ENCODE peak calls at places on chromosome 15, in ten cellular contexts. One of them, this sample, is unnamed.

GRCh38 chr15:57509121-57509520 is 82.6 kb upstream of the MYZAP start:
- DNase-seq in epithelial cell of esophagus: no peak
- DNase-seq in fibroblast of mammary gland: no peak
- DNase-seq in OCI-LY7: no peak
- DNase-seq in mesothelial cell of epicardium: no peak
- DNase-seq in Caco-2: no peak
- DNase-seq in body of pancreas: no peak
- DNase-seq in transverse colon: no peak
- DNase-seq in psoas muscle: no peak
- DNase-seq in cardiac fibroblast: no peak
- DNase-seq in this sample: no peak

GRCh38 chr15:75202251-75203016 is 752 bp downstream of the C15orf39 start:
- DNase-seq in epithelial cell of esophagus: peak; percentile 66
- DNase-seq in fibroblast of mammary gland: peak; percentile 74
- DNase-seq in OCI-LY7: peak; percentile 93
- DNase-seq in mesothelial cell of epicardium: peak; percentile 70
- DNase-seq in Caco-2: peak; percentile 73
- DNase-seq in body of pancreas: peak; percentile 89
- DNase-seq in transverse colon: peak; percentile 89
- DNase-seq in psoas muscle: peak; percentile 81
- DNase-seq in cardiac fibroblast: peak; percentile 75
- DNase-seq in this sample: peak; percentile 68

GRCh38 chr15:74464216-74464615 is 3.3 kb upstream of the UBL7 start:
- DNase-seq in epithelial cell of esophagus: no peak
- DNase-seq in fibroblast of mammary gland: no peak
- DNase-seq in OCI-LY7: peak; percentile 38
- DNase-seq in mesothelial cell of epicardium: no peak
- DNase-seq in Caco-2: no peak
- DNase-seq in body of pancreas: peak; percentile 7
- DNase-seq in transverse colon: no peak
- DNase-seq in psoas muscle: no peak
- DNase-seq in cardiac fibroblast: no peak
- DNase-seq in this sample: no peak

GRCh38 chr15:60582370-60583036 is 103.6 kb upstream of the ICE2 start:
- DNase-seq in epithelial cell of esophagus: no peak
- DNase-seq in fibroblast of mammary gland: peak; percentile 32
- DNase-seq in OCI-LY7: no peak
- DNase-seq in mesothelial cell of epicardium: no peak
- DNase-seq in Caco-2: no peak
- DNase-seq in body of pancreas: no peak
- DNase-seq in transverse colon: no peak
- DNase-seq in psoas muscle: no peak
- DNase-seq in cardiac fibroblast: peak; percentile 72
- DNase-seq in this sample: no peak

GRCh38 chr15:71352125-71352524 is 236.9 kb downstream of the THSD4 start:
- DNase-seq in epithelial cell of esophagus: no peak
- DNase-seq in fibroblast of mammary gland: no peak
- DNase-seq in OCI-LY7: no peak
- DNase-seq in mesothelial cell of epicardium: no peak
- DNase-seq in Caco-2: no peak
- DNase-seq in body of pancreas: no peak
- DNase-seq in transverse colon: no peak
- DNase-seq in psoas muscle: no peak
- DNase-seq in cardiac fibroblast: no peak
- DNase-seq in this sample: no peak

GRCh38 chr15:76964157-76964556 is 30.8 kb upstream of the PSTPIP1 start:
- DNase-seq in epithelial cell of esophagus: peak; percentile 30
- DNase-seq in fibroblast of mammary gland: no peak
- DNase-seq in OCI-LY7: no peak
- DNase-seq in mesothelial cell of epicardium: no peak
- DNase-seq in Caco-2: no peak
- DNase-seq in body of pancreas: no peak
- DNase-seq in transverse colon: no peak
- DNase-seq in psoas muscle: no peak
- DNase-seq in cardiac fibroblast: peak; percentile 56
- DNase-seq in this sample: no peak

GRCh38 chr15:51377038-51377761 is 35.7 kb downstream of the GLDN start:
- DNase-seq in epithelial cell of esophagus: peak; percentile 14
- DNase-seq in fibroblast of mammary gland: peak; percentile 89
- DNase-seq in OCI-LY7: no peak
- DNase-seq in mesothelial cell of epicardium: no peak
- DNase-seq in Caco-2: no peak
- DNase-seq in body of pancreas: no peak
- DNase-seq in transverse colon: no peak
- DNase-seq in psoas muscle: no peak
- DNase-seq in cardiac fibroblast: peak; percentile 77
- DNase-seq in this sample: peak; percentile 93

GRCh38 chr15:95687686-95688085 is 642.8 kb upstream of the NR2F2 start:
- DNase-seq in epithelial cell of esophagus: peak; percentile 17
- DNase-seq in fibroblast of mammary gland: peak; percentile 71
- DNase-seq in OCI-LY7: no peak
- DNase-seq in mesothelial cell of epicardium: no peak
- DNase-seq in Caco-2: no peak
- DNase-seq in body of pancreas: no peak
- DNase-seq in transverse colon: no peak
- DNase-seq in psoas muscle: no peak
- DNase-seq in cardiac fibroblast: peak; percentile 47
- DNase-seq in this sample: no peak

GRCh38 chr15:60511351-60512157 is 32.6 kb upstream of the ICE2 start:
- DNase-seq in epithelial cell of esophagus: no peak
- DNase-seq in fibroblast of mammary gland: no peak
- DNase-seq in OCI-LY7: no peak
- DNase-seq in mesothelial cell of epicardium: no peak
- DNase-seq in Caco-2: no peak
- DNase-seq in body of pancreas: no peak
- DNase-seq in transverse colon: no peak
- DNase-seq in psoas muscle: no peak
- DNase-seq in cardiac fibroblast: no peak
- DNase-seq in this sample: no peak

GRCh38 chr15:75902129-75902557 is 1.5 kb upstream of the FBXO22 start:
- DNase-seq in epithelial cell of esophagus: no peak
- DNase-seq in fibroblast of mammary gland: no peak
- DNase-seq in OCI-LY7: no peak
- DNase-seq in mesothelial cell of epicardium: no peak
- DNase-seq in Caco-2: peak; percentile 68
- DNase-seq in body of pancreas: peak; percentile 27
- DNase-seq in transverse colon: no peak
- DNase-seq in psoas muscle: no peak
- DNase-seq in cardiac fibroblast: no peak
- DNase-seq in this sample: no peak

GRCh38 chr15:38994310-38994709 is 429.7 kb upstream of the RASGRP1 start:
- DNase-seq in epithelial cell of esophagus: no peak
- DNase-seq in fibroblast of mammary gland: no peak
- DNase-seq in OCI-LY7: no peak
- DNase-seq in mesothelial cell of epicardium: no peak
- DNase-seq in Caco-2: no peak
- DNase-seq in body of pancreas: no peak
- DNase-seq in transverse colon: no peak
- DNase-seq in psoas muscle: no peak
- DNase-seq in cardiac fibroblast: no peak
- DNase-seq in this sample: no peak

GRCh38 chr15:45551691-45552090 is 29.1 kb upstream of the SLC30A4 start:
- DNase-seq in epithelial cell of esophagus: no peak
- DNase-seq in fibroblast of mammary gland: peak; percentile 53
- DNase-seq in OCI-LY7: no peak
- DNase-seq in mesothelial cell of epicardium: no peak
- DNase-seq in Caco-2: no peak
- DNase-seq in body of pancreas: no peak
- DNase-seq in transverse colon: no peak
- DNase-seq in psoas muscle: no peak
- DNase-seq in cardiac fibroblast: peak; percentile 5
- DNase-seq in this sample: no peak

GRCh38 chr15:34084086-34084485 is 17.6 kb downstream of the EMC7 start:
- DNase-seq in epithelial cell of esophagus: no peak
- DNase-seq in fibroblast of mammary gland: peak; percentile 84
- DNase-seq in OCI-LY7: no peak
- DNase-seq in mesothelial cell of epicardium: no peak
- DNase-seq in Caco-2: no peak
- DNase-seq in body of pancreas: no peak
- DNase-seq in transverse colon: peak; percentile 53
- DNase-seq in psoas muscle: peak; percentile 28
- DNase-seq in cardiac fibroblast: no peak
- DNase-seq in this sample: no peak

GRCh38 chr15:82851981-82852511 is 42.6 kb downstream of the WHAMM start:
- DNase-seq in epithelial cell of esophagus: no peak
- DNase-seq in fibroblast of mammary gland: peak; percentile 50
- DNase-seq in OCI-LY7: no peak
- DNase-seq in mesothelial cell of epicardium: no peak
- DNase-seq in Caco-2: no peak
- DNase-seq in body of pancreas: no peak
- DNase-seq in transverse colon: no peak
- DNase-seq in psoas muscle: no peak
- DNase-seq in cardiac fibroblast: peak; percentile 45
- DNase-seq in this sample: no peak

GRCh38 chr15:94760348-94760747 is 529.0 kb downstream of the MCTP2 start:
- DNase-seq in epithelial cell of esophagus: no peak
- DNase-seq in fibroblast of mammary gland: no peak
- DNase-seq in OCI-LY7: no peak
- DNase-seq in mesothelial cell of epicardium: no peak
- DNase-seq in Caco-2: no peak
- DNase-seq in body of pancreas: no peak
- DNase-seq in transverse colon: no peak
- DNase-seq in psoas muscle: no peak
- DNase-seq in cardiac fibroblast: no peak
- DNase-seq in this sample: no peak

GRCh38 chr15:81294501-81294850 is 29.5 kb downstream of the STARD5 start:
- DNase-seq in epithelial cell of esophagus: no peak
- DNase-seq in fibroblast of mammary gland: no peak
- DNase-seq in OCI-LY7: peak; percentile 56
- DNase-seq in mesothelial cell of epicardium: no peak
- DNase-seq in Caco-2: no peak
- DNase-seq in body of pancreas: no peak
- DNase-seq in transverse colon: peak; percentile 48
- DNase-seq in psoas muscle: no peak
- DNase-seq in cardiac fibroblast: no peak
- DNase-seq in this sample: no peak
- TF ChIP-seq CTCF in epithelial cell of esophagus: no peak
- TF ChIP-seq CTCF in fibroblast of mammary gland: no peak
- TF ChIP-seq CTCF in OCI-LY7: peak; percentile 75
- TF ChIP-seq CTCF in mesothelial cell of epicardium: no peak
- TF ChIP-seq CTCF in Caco-2: no peak
- TF ChIP-seq CTCF in body of pancreas: no peak
- TF ChIP-seq CTCF in transverse colon: no peak
- TF ChIP-seq CTCF in psoas muscle: no peak
- TF ChIP-seq CTCF in cardiac fibroblast: no peak
- TF ChIP-seq CTCF in this sample: no peak

GRCh38 chr15:69586721-69587120 is 134.1 kb downstream of the RPLP1 start:
- DNase-seq in epithelial cell of esophagus: no peak
- DNase-seq in fibroblast of mammary gland: no peak
- DNase-seq in OCI-LY7: no peak
- DNase-seq in mesothelial cell of epicardium: no peak
- DNase-seq in Caco-2: no peak
- DNase-seq in body of pancreas: no peak
- DNase-seq in transverse colon: no peak
- DNase-seq in psoas muscle: no peak
- DNase-seq in cardiac fibroblast: no peak
- DNase-seq in this sample: no peak
- TF ChIP-seq CTCF in epithelial cell of esophagus: no peak
- TF ChIP-seq CTCF in fibroblast of mammary gland: no peak
- TF ChIP-seq CTCF in OCI-LY7: no peak
- TF ChIP-seq CTCF in mesothelial cell of epicardium: no peak
- TF ChIP-seq CTCF in Caco-2: no peak
- TF ChIP-seq CTCF in body of pancreas: no peak
- TF ChIP-seq CTCF in transverse colon: no peak
- TF ChIP-seq CTCF in psoas muscle: no peak
- TF ChIP-seq CTCF in cardiac fibroblast: no peak
- TF ChIP-seq CTCF in this sample: no peak

GRCh38 chr15:47719730-47720129 is 2.4 kb downstream of the SEMA6D start:
- DNase-seq in epithelial cell of esophagus: no peak
- DNase-seq in fibroblast of mammary gland: no peak
- DNase-seq in OCI-LY7: no peak
- DNase-seq in mesothelial cell of epicardium: no peak
- DNase-seq in Caco-2: no peak
- DNase-seq in body of pancreas: no peak
- DNase-seq in transverse colon: no peak
- DNase-seq in psoas muscle: no peak
- DNase-seq in cardiac fibroblast: no peak
- DNase-seq in this sample: no peak

GRCh38 chr15:47715402-47715801 is 1.9 kb upstream of the SEMA6D start:
- DNase-seq in epithelial cell of esophagus: no peak
- DNase-seq in fibroblast of mammary gland: no peak
- DNase-seq in OCI-LY7: no peak
- DNase-seq in mesothelial cell of epicardium: no peak
- DNase-seq in Caco-2: no peak
- DNase-seq in body of pancreas: no peak
- DNase-seq in transverse colon: no peak
- DNase-seq in psoas muscle: no peak
- DNase-seq in cardiac fibroblast: no peak
- DNase-seq in this sample: no peak

GRCh38 chr15:47715856-47716445 is 1.4 kb upstream of the SEMA6D start:
- DNase-seq in epithelial cell of esophagus: no peak
- DNase-seq in fibroblast of mammary gland: peak; percentile 64
- DNase-seq in OCI-LY7: no peak
- DNase-seq in mesothelial cell of epicardium: no peak
- DNase-seq in Caco-2: no peak
- DNase-seq in body of pancreas: no peak
- DNase-seq in transverse colon: no peak
- DNase-seq in psoas muscle: no peak
- DNase-seq in cardiac fibroblast: peak; percentile 19
- DNase-seq in this sample: no peak

GRCh38 chr15:47718474-47719440 is 1.5 kb downstream of the SEMA6D start:
- DNase-seq in epithelial cell of esophagus: peak; percentile 23
- DNase-seq in fibroblast of mammary gland: no peak
- DNase-seq in OCI-LY7: no peak
- DNase-seq in mesothelial cell of epicardium: no peak
- DNase-seq in Caco-2: no peak
- DNase-seq in body of pancreas: peak; percentile 15
- DNase-seq in transverse colon: peak; percentile 45
- DNase-seq in psoas muscle: peak; percentile 19
- DNase-seq in cardiac fibroblast: peak; percentile 32
- DNase-seq in this sample: no peak

DNA sequence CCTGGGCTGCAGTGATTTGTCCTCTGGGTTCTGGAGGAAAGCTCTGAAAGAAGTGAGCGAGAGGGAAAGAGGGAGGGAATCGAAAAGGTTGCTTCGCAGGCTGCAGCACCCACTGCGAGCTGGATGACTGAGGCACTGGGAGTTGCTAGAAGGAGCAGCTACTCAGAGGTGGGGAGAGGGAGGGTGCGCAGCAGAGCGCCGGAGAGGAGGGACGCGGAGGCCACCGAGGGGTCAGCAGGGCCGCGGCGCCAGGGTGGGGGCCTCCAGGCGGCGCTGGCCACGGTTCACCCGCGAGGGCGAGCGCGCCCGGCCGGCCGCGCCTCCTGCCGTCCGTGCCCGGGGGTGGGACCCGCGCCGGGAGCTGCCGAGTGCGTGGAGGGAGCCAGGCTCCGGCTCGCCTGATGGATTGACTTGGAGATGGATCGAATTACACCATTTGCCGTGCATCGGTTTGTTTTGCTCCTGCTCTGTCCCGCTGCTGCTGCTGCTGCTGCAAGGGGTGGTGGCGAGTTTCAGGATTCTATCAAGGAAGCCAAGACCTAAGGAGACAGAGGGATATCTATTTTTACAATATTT is at the start of gene SEMA6D:
- DNase-seq in epithelial cell of esophagus: peak; percentile 79
- DNase-seq in fibroblast of mammary gland: peak; percentile 73
- DNase-seq in OCI-LY7: no peak
- DNase-seq in mesothelial cell of epicardium: peak; percentile 83
- DNase-seq in Caco-2: peak; percentile 46
- DNase-seq in body of pancreas: peak; percentile 80
- DNase-seq in transverse colon: peak; percentile 72
- DNase-seq in psoas muscle: peak; percentile 76
- DNase-seq in cardiac fibroblast: peak; percentile 64
- DNase-seq in this sample: peak; percentile 71
- TF ChIP-seq CTCF in epithelial cell of esophagus: no peak
- TF ChIP-seq CTCF in fibroblast of mammary gland: no peak
- TF ChIP-seq CTCF in OCI-LY7: no peak
- TF ChIP-seq CTCF in mesothelial cell of epicardium: peak; percentile 15
- TF ChIP-seq CTCF in Caco-2: no peak
- TF ChIP-seq CTCF in body of pancreas: no peak
- TF ChIP-seq CTCF in transverse colon: peak; percentile 40
- TF ChIP-seq CTCF in psoas muscle: peak; percentile 63
- TF ChIP-seq CTCF in cardiac fibroblast: no peak
- TF ChIP-seq CTCF in this sample: no peak

GRCh38 chr15:40081691-40082194 is 26.9 kb downstream of the BMF start:
- DNase-seq in epithelial cell of esophagus: no peak
- DNase-seq in fibroblast of mammary gland: peak; percentile 56
- DNase-seq in OCI-LY7: no peak
- DNase-seq in mesothelial cell of epicardium: no peak
- DNase-seq in Caco-2: peak; percentile 85
- DNase-seq in body of pancreas: peak; percentile 87
- DNase-seq in transverse colon: peak; percentile 77
- DNase-seq in psoas muscle: peak; percentile 43
- DNase-seq in cardiac fibroblast: peak; percentile 55
- DNase-seq in this sample: no peak
- TF ChIP-seq CTCF in epithelial cell of esophagus: no peak
- TF ChIP-seq CTCF in fibroblast of mammary gland: no peak
- TF ChIP-seq CTCF in OCI-LY7: no peak
- TF ChIP-seq CTCF in mesothelial cell of epicardium: no peak
- TF ChIP-seq CTCF in Caco-2: no peak
- TF ChIP-seq CTCF in body of pancreas: no peak
- TF ChIP-seq CTCF in transverse colon: no peak
- TF ChIP-seq CTCF in psoas muscle: peak; percentile 7
- TF ChIP-seq CTCF in cardiac fibroblast: no peak
- TF ChIP-seq CTCF in this sample: no peak

This sample was measured in AG09319.